ENCODE peak calls at places on chromosomes 11 and 22, in four cellular contexts. F is iris pigment epithelial cell; I is stimulated activated CD4-positive, alpha-beta T cell treated with anti-CD3 and anti-CD28 coated beads, Interleukin-2, amount 100 ng/mL, for 48 hours; G is GM03348. B is an unnamed sample.

GRCh38 chr11:86990520-86990919 is 35.3 kb upstream of the FZD4 start:
- DNase-seq in F (peak), I (no peak), G (peak), B (peak)

GRCh38 chr11:121482231-121483129 is 29.7 kb upstream of the SORL1-AS1 start:
- DNase-seq in F (no peak), I (no peak), G (peak), B (no peak)

GRCh38 chr11:109076870-109077269 is 345.1 kb upstream of the C11orf87 start:
- DNase-seq in F (no peak), I (no peak), G (no peak), B (no peak)

GRCh38 chr11:78995166-78995565 is 420.5 kb upstream of the NARS2 start:
- DNase-seq in F (no peak), I (no peak), G (no peak), B (no peak)

GRCh38 chr11:76604081-76604601 is 66.4 kb downstream of the LRRC32 start:
- DNase-seq in F (no peak), I (no peak), G (no peak), B (no peak)

GRCh38 chr11:67273260-67273990 is 7.2 kb downstream of the GRK2 start:
- DNase-seq in F (no peak), I (no peak), G (no peak), B (peak)

GRCh38 chr22:46084943-46085830 is 65.1 kb upstream of the PPARA start:
- DNase-seq in F (no peak), I (no peak), G (peak), B (peak)

GRCh38 chr22:41092847-41093371 is 517 bp downstream of the EP300 start:
- DNase-seq in F (peak), I (no peak), G (peak), B (peak)

GRCh38 chr11:14645247-14645912 is 1.8 kb downstream of the PDE3B start:
- DNase-seq in F (peak), I (no peak), G (peak), B (peak)

GRCh38 chr11:128725630-128726461 is 32.0 kb downstream of the FLI1 start:
- DNase-seq in F (peak), I (no peak), G (peak), B (peak)

GRCh38 chr11:128244896-128245295 is 342.5 kb downstream of the ETS1 start:
- DNase-seq in F (peak), I (no peak), G (no peak), B (peak)

GRCh38 chr11:77188912-77189491 is 61.0 kb downstream of the MYO7A start:
- DNase-seq in F (no peak), I (no peak), G (no peak), B (no peak)

GRCh38 chr11:124892131-124892530 is 5.5 kb downstream of the ROBO4 start:
- DNase-seq in F (no peak), I (no peak), G (no peak), B (no peak)

GRCh38 chr11:27462543-27462942 is 10.0 kb downstream of the LGR4 start:
- DNase-seq in F (peak), I (no peak), G (no peak), B (peak)

GRCh38 chr11:1305558-1306056 is 3.8 kb downstream of the TOLLIP start:
- DNase-seq in F (no peak), I (no peak), G (no peak), B (no peak)

GRCh38 chr11:78910322-78910721 is 335.7 kb upstream of the NARS2 start:
- DNase-seq in F (no peak), I (no peak), G (no peak), B (no peak)

GRCh38 chr11:123546515-123546914 is 107.9 kb downstream of the SCN3B start:
- DNase-seq in F (peak), I (no peak), G (peak), B (peak)

GRCh38 chr11:7516488-7516887 is 2.7 kb downstream of the PPFIBP2 start:
- DNase-seq in F (no peak), I (no peak), G (no peak), B (no peak)

GRCh38 chr22:29925402-29925801 is 42.4 kb downstream of the MTMR3 start:
- DNase-seq in F (no peak), I (no peak), G (no peak), B (no peak)

GRCh38 chr22:44620129-44620840 is 81.7 kb upstream of the PRR5 start:
- DNase-seq in F (peak), I (peak), G (no peak), B (peak)

GRCh38 chr11:22337571-22338464 is at the start of gene SLC17A6:
- DNase-seq in F (peak), I (no peak), G (peak), B (peak)

GRCh38 chr11:44271286-44271685 is 38.7 kb downstream of the ALX4 start:
- DNase-seq in F (no peak), I (no peak), G (no peak), B (no peak)

GRCh38 chr22:47304854-47305253 is 542.4 kb downstream of the TBC1D22A start:
- DNase-seq in F (no peak), I (no peak), G (no peak), B (no peak)

GRCh38 chr11:69425895-69426544 is 55.4 kb upstream of the LINC01488 start:
- DNase-seq in F (no peak), I (no peak), G (no peak), B (no peak)

GRCh38 chr11:133531450-133531849 is 851 bp downstream of the OPCML start:
- DNase-seq in F (no peak), I (no peak), G (no peak), B (no peak)

GRCh38 chr11:60589611-60590010 is 74.4 kb downstream of the MS4A13 start:
- DNase-seq in F (no peak), I (no peak), G (no peak), B (no peak)

GRCh38 chr11:45318516-45318915 is 32.4 kb upstream of the SYT13 start:
- DNase-seq in F (no peak), I (no peak), G (no peak), B (no peak)

GRCh38 chr11:65301491-65302329 is 13.0 kb upstream of the CDC42EP2 start:
- DNase-seq in F (no peak), I (no peak), G (no peak), B (peak)

GRCh38 chr11:70073881-70074371 is 4.2 kb upstream of the ANO1 start:
- DNase-seq in F (peak), I (no peak), G (no peak), B (no peak)

GRCh38 chr11:30345644-30346043 is 22.7 kb downstream of the ARL14EP start:
- DNase-seq in F (no peak), I (no peak), G (no peak), B (no peak)

GRCh38 chr22:40196628-40197027 is 18.9 kb downstream of the TNRC6B start:
- DNase-seq in F (peak), I (peak), G (peak), B (peak)

GRCh38 chr11:9577032-9577431 is 3.6 kb downstream of the WEE1 start:
- DNase-seq in F (peak), I (no peak), G (no peak), B (peak)

GRCh38 chr11:64726211-64726641 is 3.2 kb upstream of the NRXN2 start:
- DNase-seq in F (no peak), I (no peak), G (no peak), B (no peak)

GRCh38 chr11:26350002-26350401 is 18.1 kb downstream of the ANO3 start:
- DNase-seq in F (no peak), I (no peak), G (no peak), B (no peak)

GRCh38 chr11:123122341-123122740 is 60.4 kb upstream of the HSPA8 start:
- DNase-seq in F (peak), I (no peak), G (peak), B (peak)

GRCh38 chr11:119832536-119832935 is 103.5 kb upstream of the NECTIN1 start:
- DNase-seq in F (peak), I (no peak), G (peak), B (peak)